ENCODE peak calls at places on chromosomes 11 and 22, in seven cellular contexts. Y is immature natural killer cell; U is heart right ventricle; H is activated gamma-delta T cell; T is mesendoderm; Q is CD8-positive, alpha-beta memory T cell; J is non-pigmented ciliary epithelial cell. K is an unnamed sample.

GRCh38 chr11:68560216-68560615 is 99.7 kb downstream of the PPP6R3 start:
- DNase-seq in Y (no peak), U (no peak), H (no peak), T (no peak), Q (no peak), J (no peak), K (no peak)

GRCh38 chr11:43818220-43818619 is 62.4 kb upstream of the ALKBH3 start:
- DNase-seq in Y (no peak), U (no peak), H (no peak), T (no peak), Q (no peak), J (no peak), K (no peak)

GRCh38 chr22:49565516-49565855 is 262.2 kb downstream of the BRD1 start:
- DNase-seq in Y (no peak), U (no peak), H (no peak), T (no peak), Q (no peak), J (no peak), K (no peak)

GRCh38 chr11:43644626-43645299 is 35.8 kb upstream of the HSD17B12 start:
- DNase-seq in Y (no peak), U (no peak), H (no peak), T (no peak), Q (no peak), J (no peak), K (no peak)

GRCh38 chr11:111086058-111086457 is 159.5 kb upstream of the POU2AF2 start:
- DNase-seq in Y (no peak), U (no peak), H (no peak), T (peak), Q (no peak), J (no peak), K (no peak)

GRCh38 chr11:116980136-116980793 is 118.0 kb downstream of the SIK3 start:
- DNase-seq in Y (peak), U (no peak), H (no peak), T (no peak), Q (no peak), J (no peak), K (no peak)

GRCh38 chr22:46546466-46547178 is 9.2 kb upstream of the CELSR1 start:
- DNase-seq in Y (no peak), U (peak), H (no peak), T (no peak), Q (no peak), J (no peak), K (no peak)

GRCh38 chr11:20949585-20949984 is 280.2 kb downstream of the NELL1 start:
- DNase-seq in Y (no peak), U (no peak), H (no peak), T (no peak), Q (no peak), J (no peak), K (no peak)

GRCh38 chr11:121048464-121049233 is 24.7 kb downstream of the TBCEL start:
- DNase-seq in Y (no peak), U (no peak), H (no peak), T (peak), Q (no peak), J (no peak), K (no peak)

GRCh38 chr22:34102633-34103032 is 182.4 kb upstream of the LARGE1 start:
- DNase-seq in Y (no peak), U (no peak), H (no peak), T (peak), Q (no peak), J (no peak), K (no peak)

GRCh38 chr11:93844568-93844967 is 5.8 kb downstream of the VSTM5 start:
- DNase-seq in Y (no peak), U (no peak), H (no peak), T (peak), Q (no peak), J (no peak), K (no peak)

GRCh38 chr11:47111318-47111804 is 65.3 kb downstream of the ARFGAP2 start:
- DNase-seq in Y (no peak), U (no peak), H (no peak), T (no peak), Q (no peak), J (no peak), K (no peak)

GRCh38 chr22:27580311-27580897 is 221.2 kb downstream of the MN1 start:
- DNase-seq in Y (no peak), U (no peak), H (no peak), T (no peak), Q (no peak), J (no peak), K (no peak)